ENCODE peak calls at places on chromosome 15, in nine cellular contexts. V is WERI-Rb-1, Z is dermis blood vessel endothelial cell, T is NCI-H1105, C is hippocampal formation, W is SK-N-MC, F is heart left ventricle, A is psoas muscle, U is DMS79. X is an unnamed sample.

GRCh38 chr15:64901914-64902313 is 9.8 kb upstream of the ANKDD1A start:
- DNase-seq in W (no peak), U (no peak), V (no peak), F (no peak), T (no peak), A (no peak), C (no peak), Z (no peak), X (no peak)

GRCh38 chr15:71508081-71508682 is 302.2 kb upstream of the NR2E3 start:
- DNase-seq in T (no peak), C (no peak), A (no peak), F (no peak), V (no peak), Z (no peak), W (no peak), U (no peak), X (no peak)

GRCh38 chr15:82309802-82310201 is 39.5 kb downstream of the GOLGA6L10 start:
- DNase-seq in V (no peak), T (no peak), W (no peak), A (no peak), C (no peak), F (no peak), Z (no peak), U (no peak), X (no peak)

GRCh38 chr15:28892789-28893610 is 7.2 kb downstream of the APBA2 start:
- DNase-seq in A (no peak), V (no peak), Z (peak; percentile 27), W (no peak), F (no peak), T (no peak), C (no peak), U (peak; percentile 19), X (peak; percentile 21)

GRCh38 chr15:94674251-94674650 is 442.9 kb downstream of the MCTP2 start:
- DNase-seq in W (no peak), C (no peak), A (no peak), V (no peak), U (no peak), T (no peak), Z (no peak), F (no peak), X (no peak)

GRCh38 chr15:62141643-62142588 is 23.2 kb downstream of the C2CD4B start:
- DNase-seq in T (no peak), Z (peak; percentile 4), W (no peak), F (no peak), C (no peak), V (no peak), U (no peak), A (no peak), X (no peak)

GRCh38 chr15:74045184-74045583 is 37.2 kb downstream of the GOLGA6A start:
- DNase-seq in A (no peak), T (no peak), V (no peak), C (no peak), W (no peak), Z (no peak), U (no peak), F (no peak), X (no peak)

GRCh38 chr15:91521996-91522395 is 331.5 kb upstream of the SLCO3A1 start:
- DNase-seq in C (no peak), Z (no peak), A (no peak), T (no peak), U (no peak), F (no peak), V (no peak), W (no peak), X (no peak)

GRCh38 chr15:101128696-101129095 is 123.2 kb downstream of the CHSY1 start:
- DNase-seq in V (no peak), T (no peak), U (no peak), F (no peak), W (no peak), A (no peak), Z (no peak), C (no peak), X (no peak)

GRCh38 chr15:74906450-74907276 is at the start of gene FAM219B:
- DNase-seq in U (peak; percentile 43), W (no peak), V (peak; percentile 93), A (peak; percentile 95), F (peak; percentile 96), T (peak; percentile 54), Z (peak; percentile 91), C (peak; percentile 87), X (peak; percentile 90)

GRCh38 chr15:52804526-52805081 is 14.5 kb upstream of the ONECUT1 start:
- DNase-seq in T (no peak), V (no peak), Z (no peak), U (no peak), W (no peak), C (no peak), F (no peak), A (no peak), X (peak; percentile 58)

GRCh38 chr15:39501366-39501765 is 79.5 kb upstream of the THBS1 start:
- DNase-seq in A (no peak), U (no peak), V (peak; percentile 8), F (no peak), W (no peak), C (no peak), T (no peak), Z (peak; percentile 25), X (no peak)

GRCh38 chr15:96160269-96160668 is 170.2 kb upstream of the NR2F2 start:
- DNase-seq in T (no peak), U (no peak), A (peak; percentile 50), C (no peak), F (peak; percentile 45), Z (peak; percentile 87), W (no peak), V (no peak), X (no peak)

GRCh38 chr15:68187559-68187958 is 17.6 kb downstream of the CALML4 start:
- DNase-seq in Z (peak; percentile 25), A (no peak), T (peak; percentile 92), V (no peak), F (peak; percentile 69), W (no peak), C (peak; percentile 46), U (no peak), X (no peak)

GRCh38 chr15:64828985-64829384 is 3.5 kb upstream of the PIF1 start:
- DNase-seq in C (no peak), U (no peak), V (no peak), T (no peak), A (no peak), Z (no peak), F (no peak), W (no peak), X (no peak)

GRCh38 chr15:89132611-89133242 is 44.5 kb downstream of the ABHD2 start:
- DNase-seq in A (no peak), U (no peak), W (no peak), C (peak; percentile 23), F (peak; percentile 48), V (no peak), Z (peak; percentile 85), T (no peak), X (no peak)

GRCh38 chr15:86199467-86200145 is 119.9 kb downstream of the AGBL1 start:
- DNase-seq in T (no peak), U (no peak), W (no peak), Z (no peak), C (no peak), V (no peak), F (no peak), A (no peak), X (no peak)

GRCh38 chr15:64004582-64004981 is 41.7 kb downstream of the DAPK2 start:
- DNase-seq in C (no peak), A (peak; percentile 44), W (no peak), T (no peak), V (no peak), U (no peak), Z (no peak), F (peak; percentile 49), X (peak; percentile 27)

GRCh38 chr15:90286678-90287077 is 21.2 kb downstream of the NGRN start:
- DNase-seq in F (no peak), A (no peak), C (no peak), T (no peak), V (peak; percentile 28), U (no peak), W (no peak), Z (peak; percentile 68), X (peak; percentile 54)

GRCh38 chr15:52052076-52052935 is 33.3 kb downstream of the MAPK6 start:
- DNase-seq in T (no peak), U (no peak), W (no peak), C (no peak), Z (no peak), F (no peak), V (no peak), A (no peak), X (no peak)

GRCh38 chr15:75785771-75786563 is 57.3 kb upstream of the UBE2Q2 start:
- DNase-seq in A (no peak), V (peak; percentile 87), U (no peak), W (no peak), F (no peak), C (no peak), T (no peak), Z (peak; percentile 29), X (no peak)

GRCh38 chr15:48781481-48782081 is 29.3 kb downstream of the CEP152 start:
- DNase-seq in T (no peak), W (no peak), A (no peak), V (no peak), Z (no peak), C (no peak), U (no peak), F (no peak), X (no peak)

GRCh38 chr15:93307513-93307912 is 218.5 kb upstream of the RGMA start:
- DNase-seq in Z (no peak), U (no peak), C (no peak), V (no peak), W (no peak), A (no peak), T (no peak), F (no peak), X (no peak)

GRCh38 chr15:36894062-36894461 is 206.3 kb downstream of the MEIS2 start:
- DNase-seq in A (no peak), Z (no peak), U (no peak), W (no peak), F (no peak), C (no peak), V (no peak), T (no peak), X (no peak)

GRCh38 chr15:55357774-55358173 is 38.8 kb downstream of the PIGB start:
- DNase-seq in A (no peak), W (no peak), C (no peak), U (no peak), T (no peak), V (no peak), F (no peak), Z (peak; percentile 51), X (no peak)

GRCh38 chr15:55240125-55240760 is 43.5 kb upstream of the RSL24D1 start:
- DNase-seq in V (no peak), W (no peak), T (no peak), Z (peak; percentile 68), C (no peak), A (no peak), U (no peak), F (no peak), X (no peak)